ENCODE peak calls at places on chromosome 6, in eight cellular contexts. B, V, S, G, W, K, X and N are unnamed samples.

GRCh38 chr6:16331328-16332174 is 93.2 kb downstream of the GMPR start:
- DNase-seq in B (peak), V (peak), S (no peak), K (peak), X (peak), W (no peak), G (peak), N (no peak)

GRCh38 chr6:9140861-9141534 is 705.7 kb upstream of the SLC35B3 start:
- DNase-seq in X (no peak), B (no peak), W (no peak), S (no peak), G (no peak), K (peak), V (no peak), N (no peak)

GRCh38 chr6:33118525-33119123 is 42.8 kb downstream of the HLA-DPB1 start:
- DNase-seq in W (no peak), B (no peak), X (no peak), K (peak), V (no peak), S (no peak), G (no peak), N (no peak)

GRCh38 chr6:26276841-26277648 is 88.0 kb upstream of the BTN3A2 start:
- DNase-seq in W (no peak), X (no peak), S (no peak), V (no peak), K (no peak), B (no peak), G (no peak), N (no peak)

GRCh38 chr6:78324213-78324612 is 543.1 kb upstream of the IRAK1BP1 start:
- DNase-seq in W (no peak), G (no peak), K (no peak), V (no peak), B (no peak), S (no peak), X (no peak), N (no peak)

GRCh38 chr6:97947841-97948240 is 664.8 kb upstream of the MMS22L start:
- DNase-seq in B (no peak), K (peak), V (no peak), W (no peak), S (no peak), X (no peak), G (no peak), N (no peak)

GRCh38 chr6:33959661-33960344 is 156.0 kb upstream of the MLN start:
- DNase-seq in S (no peak), B (no peak), W (no peak), G (no peak), V (no peak), X (no peak), K (no peak), N (no peak)

GRCh38 chr6:145206247-145206907 is 528.9 kb downstream of the EPM2A start:
- DNase-seq in X (no peak), V (no peak), S (no peak), K (no peak), B (no peak), W (no peak), G (no peak), N (peak)

GRCh38 chr6:83633149-83633548 is 75.8 kb downstream of the SNAP91 start:
- DNase-seq in B (no peak), G (no peak), X (no peak), W (no peak), K (no peak), V (no peak), S (no peak), N (no peak)